ENCODE peak calls at places on chromosomes 3 and 15, in four cellular contexts. K, F, D and R are unnamed samples. For H3K4me1, the result is how much of the 10 kb centered on the place peaks cover.

GRCh38 chr3:183449391-183449790 is 21.0 kb upstream of the MCF2L2 start:
- DNase-seq in F (no peak), K (peak), D (no peak), R (peak)

GRCh38 chr15:60421544-60421943 is 23.8 kb upstream of the ANXA2 start:
- DNase-seq in F (no peak), K (no peak), D (no peak), R (no peak)

GRCh38 chr3:195241592-195242355 is 29.2 kb downstream of the XXYLT1 start:
- DNase-seq in F (no peak), K (peak), D (peak), R (no peak)

GRCh38 chr3:66378256-66378655 is 122.6 kb downstream of the LRIG1 start:
- DNase-seq in D (no peak), K (no peak), F (no peak), R (no peak)

GRCh38 chr3:112512320-112512719 is 13.0 kb upstream of the BTLA start:
- DNase-seq in F (no peak), D (no peak), K (no peak), R (no peak)

GRCh38 chr15:26971303-26972018 is 480 bp downstream of the GABRG3 start:
- DNase-seq in K (no peak), F (no peak), D (no peak), R (no peak)

GRCh38 chr15:91270747-91271146 is 170.7 kb downstream of the SV2B start:
- DNase-seq in F (no peak), D (no peak), K (no peak), R (no peak)

GRCh38 chr3:18770800-18771199 is 345.7 kb upstream of the SATB1 start:
- DNase-seq in F (peak), D (no peak), K (no peak), R (no peak)

GRCh38 chr3:197518794-197519451 is 36.8 kb downstream of the BDH1 start:
- DNase-seq in F (no peak), D (no peak), K (no peak), R (no peak)

GRCh38 chr3:24355806-24356205 is 138.8 kb downstream of the THRB start:
- DNase-seq in F (no peak), D (no peak), K (no peak), R (no peak)

GRCh38 chr3:45693941-45694521 is 4.8 kb downstream of the SACM1L start:
- DNase-seq in K (no peak), D (no peak), F (peak), R (no peak)

GRCh38 chr3:21722301-21722700 is 28.7 kb downstream of the ZNF385D start:
- DNase-seq in F (no peak), K (no peak), D (no peak), R (no peak)

GRCh38 chr3:106688463-106688862 is 688.8 kb upstream of the CCDC54 start:
- DNase-seq in F (no peak), D (no peak), K (no peak), R (no peak)

GRCh38 chr3:99321261-99321660 is 317.1 kb upstream of the COL8A1 start:
- DNase-seq in F (no peak), K (no peak), D (no peak), R (no peak)

GRCh38 chr3:14439501-14440167 is 37.2 kb downstream of the SLC6A6 start:
- DNase-seq in D (peak), F (no peak), K (peak), R (no peak)

GRCh38 chr3:187986514-187986934 is 167.4 kb upstream of the LPP start:
- DNase-seq in K (no peak), D (no peak), F (no peak), R (no peak)

GRCh38 chr3:194323785-194324735 is 27.1 kb downstream of the CPN2 start:
- DNase-seq in F (no peak), D (no peak), K (peak), R (peak)

GRCh38 chr3:57006949-57007419 is 53.5 kb upstream of the SPATA12 start:
- DNase-seq in D (no peak), K (no peak), F (no peak), R (no peak)

GRCh38 chr3:187291512-187292132 is at the start of gene MASP1:
- DNase-seq in K (peak), F (no peak), D (no peak), R (peak)

GRCh38 chr3:139113231-139113749 is 68.6 kb upstream of the PRR23C start:
- DNase-seq in F (no peak), K (no peak), D (no peak), R (no peak)

GRCh38 chr3:10594915-10595314 is 89.5 kb upstream of the ATP2B2 start:
- DNase-seq in D (no peak), F (peak), K (peak), R (no peak)

GRCh38 chr3:127694467-127695215 is 21.9 kb downstream of the ABTB1 start:
- DNase-seq in F (peak), K (no peak), D (peak), R (peak)

GRCh38 chr3:18872466-18872865 is 275.8 kb upstream of the KCNH8 start:
- DNase-seq in K (no peak), D (no peak), F (no peak), R (no peak)

DNA sequence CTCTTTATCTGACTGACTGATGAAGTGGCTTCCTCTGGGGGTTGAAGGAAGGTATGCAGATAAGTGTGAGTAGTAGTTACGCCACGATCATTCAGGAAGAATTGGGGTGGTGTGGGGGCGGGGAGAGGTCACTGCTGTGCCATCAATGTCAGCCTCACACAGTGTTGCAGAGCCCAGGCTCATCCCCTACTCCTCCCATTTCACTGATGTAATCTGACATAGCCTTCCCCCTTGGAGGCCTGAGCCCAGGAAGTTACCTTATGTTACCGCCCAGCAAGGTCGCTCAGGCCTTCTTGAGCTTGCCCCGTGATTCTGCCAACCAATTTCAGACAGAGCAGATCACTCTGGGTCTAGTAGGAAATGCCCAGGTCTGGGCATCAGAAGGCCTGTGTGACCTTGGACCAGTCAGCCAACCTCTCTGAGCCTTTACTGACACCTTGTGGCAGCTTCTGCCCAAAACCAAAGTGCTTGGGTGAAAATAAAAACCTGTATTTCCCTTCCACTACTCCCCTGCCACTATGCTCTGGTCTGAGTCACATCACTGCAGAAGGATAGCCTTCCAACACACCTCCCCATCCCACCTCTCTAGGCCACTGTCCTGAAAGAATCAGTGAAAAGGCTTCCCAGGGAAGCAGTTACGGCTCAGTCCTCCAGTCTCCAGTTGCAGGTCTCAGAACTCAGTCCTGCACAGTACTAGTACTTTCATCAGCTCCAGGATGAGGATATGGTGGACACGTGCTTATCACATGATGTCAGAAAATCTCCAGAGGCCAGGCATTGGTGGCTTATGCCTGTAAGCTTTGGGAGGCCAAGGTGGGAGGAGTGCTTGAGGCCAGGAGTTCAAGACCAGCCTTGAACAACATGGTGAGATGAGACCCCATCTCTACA is 28.1 kb upstream of the INSYN1 start:
- DNase-seq in D (no peak), K (no peak), F (peak), R (no peak)
- TF ChIP-seq CTCF in D (no peak), K (no peak), F (peak), R (no peak)

GRCh38 chr3:133954961-133955360 is 59.3 kb upstream of the RAB6B start:
- DNase-seq in F (no peak), K (no peak), D (no peak), R (no peak)

GRCh38 chr3:133955892-133956291 is 60.2 kb upstream of the RAB6B start:
- DNase-seq in D (no peak), F (no peak), K (no peak), R (no peak)

GRCh38 chr3:133956982-133957381 is 61.3 kb upstream of the RAB6B start:
- DNase-seq in F (no peak), D (no peak), K (no peak), R (no peak)

GRCh38 chr3:133956333-133956732 is 60.7 kb upstream of the RAB6B start:
- DNase-seq in K (peak), F (no peak), D (no peak), R (no peak)

DNA sequence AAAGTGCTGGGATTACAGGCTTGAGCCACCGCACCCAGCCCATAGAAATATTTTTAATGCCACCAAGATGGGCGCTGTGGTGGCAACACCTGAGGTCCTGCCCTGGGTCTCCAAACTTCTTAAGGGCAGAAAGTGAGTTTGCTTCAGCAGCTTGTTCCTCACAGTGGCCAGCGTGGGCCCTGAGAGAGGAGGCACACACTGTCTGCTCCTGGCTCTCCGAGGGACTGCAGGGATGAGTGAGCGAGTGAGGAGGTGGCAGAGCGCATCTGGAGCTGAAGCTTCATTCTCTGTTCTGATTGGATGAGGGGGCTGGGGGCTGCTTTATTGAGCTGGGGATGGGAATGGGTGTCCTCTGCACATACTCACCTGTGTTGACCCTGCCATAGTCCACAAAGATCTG is 57.6 kb upstream of the RAB6B start:
- DNase-seq in K (no peak), F (no peak), D (no peak), R (no peak)
- H3K4me1 ChIP-seq in K (under half), F (under half), D (under half), R (under half)

DNA sequence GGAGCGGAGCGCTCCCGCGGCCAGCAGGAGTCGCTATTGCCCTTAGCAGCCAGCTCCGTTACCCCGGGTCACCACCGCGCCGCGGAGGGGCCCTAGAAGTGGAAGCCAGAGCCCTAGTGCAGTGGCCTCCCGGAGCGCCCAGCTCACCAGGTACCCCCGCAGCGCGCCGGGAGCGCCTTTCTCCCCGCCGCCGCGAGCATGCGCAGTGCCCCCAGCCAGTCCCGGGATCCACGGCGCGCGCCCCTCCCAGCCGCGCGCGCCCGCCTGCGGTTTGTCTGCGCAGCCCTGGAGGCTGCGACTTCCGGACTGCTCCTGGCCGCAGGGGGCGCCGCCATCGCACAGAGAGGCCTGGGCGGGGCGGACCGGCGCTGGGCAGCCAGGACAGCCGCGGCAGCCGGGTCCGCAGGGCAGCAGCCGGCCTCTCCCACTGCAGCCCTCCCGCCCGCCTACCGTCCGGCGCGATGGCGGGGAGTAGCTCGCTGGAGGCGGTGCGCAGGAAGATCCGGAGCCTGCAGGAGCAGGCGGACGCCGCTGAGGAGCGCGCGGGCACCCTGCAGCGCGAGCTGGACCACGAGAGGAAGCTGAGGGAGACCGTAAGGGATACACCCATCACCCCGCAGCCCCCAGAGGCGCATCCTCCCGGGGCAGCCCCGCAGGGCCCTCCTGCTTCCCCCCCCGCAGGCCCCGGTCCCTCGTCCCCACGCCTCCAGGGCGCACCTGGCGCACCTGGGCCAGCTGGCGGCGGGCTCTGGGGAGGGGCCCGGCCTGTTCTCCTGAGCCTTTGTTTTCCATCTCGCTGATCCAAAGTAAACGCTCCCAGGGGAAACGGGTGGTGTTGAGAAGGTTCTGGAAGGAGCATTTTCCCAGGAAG is 5.8 kb downstream of the TPM1 start:
- DNase-seq in K (peak), D (peak), F (peak), R (peak)
- TF ChIP-seq CTCF in K (peak), D (peak), F (peak), R (peak)

DNA sequence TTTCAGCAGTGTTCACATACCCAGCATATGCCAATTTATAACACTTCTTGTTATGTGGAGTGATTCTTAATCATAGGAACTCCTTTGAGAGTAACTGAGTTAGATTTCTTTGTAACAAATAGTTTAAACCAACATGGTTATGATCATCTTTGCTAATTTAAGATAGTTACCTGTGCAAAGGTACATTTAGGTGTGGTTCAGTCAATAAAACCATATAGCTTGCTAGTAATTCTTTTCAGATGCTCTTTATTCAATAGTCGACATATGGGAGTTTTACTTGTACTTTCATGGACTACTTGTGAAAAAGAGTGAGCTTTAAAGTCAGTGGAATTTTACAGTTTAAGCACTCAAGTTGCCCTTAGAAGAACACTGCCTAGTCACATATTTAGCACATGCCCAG is 5.2 kb downstream of the DNAJC13 start:
- DNase-seq in F (no peak), D (no peak), K (no peak), R (no peak)
- H3K4me1 ChIP-seq in F (under half), D (under half), K (under half), R (under half)

GRCh38 chr3:155354658-155355057 is 61.2 kb upstream of the STRIT1 start:
- DNase-seq in D (no peak), K (no peak), F (no peak), R (no peak)

GRCh38 chr3:155347901-155348300 is 54.4 kb upstream of the STRIT1 start:
- DNase-seq in F (no peak), D (no peak), K (no peak), R (no peak)

GRCh38 chr3:155356594-155357370 is 63.3 kb upstream of the STRIT1 start:
- DNase-seq in F (no peak), D (no peak), K (no peak), R (no peak)

GRCh38 chr3:155352900-155353490 is 59.5 kb upstream of the STRIT1 start:
- DNase-seq in F (peak), D (no peak), K (no peak), R (no peak)
- TF ChIP-seq CTCF in F (peak), D (peak), K (peak), R (no peak)

GRCh38 chr15:55708720-55709119 is 34.2 kb downstream of the PRTG start:
- DNase-seq in D (no peak), K (no peak), F (no peak), R (no peak)

GRCh38 chr15:55710286-55710685 is 32.7 kb downstream of the PRTG start:
- DNase-seq in F (no peak), K (no peak), D (no peak), R (no peak)

GRCh38 chr15:55707985-55708384 is 35.0 kb downstream of the PRTG start:
- DNase-seq in F (no peak), K (no peak), D (no peak), R (no peak)

GRCh38 chr15:55707523-55707922 is 35.4 kb downstream of the PRTG start:
- DNase-seq in F (no peak), D (no peak), K (no peak), R (no peak)

DNA sequence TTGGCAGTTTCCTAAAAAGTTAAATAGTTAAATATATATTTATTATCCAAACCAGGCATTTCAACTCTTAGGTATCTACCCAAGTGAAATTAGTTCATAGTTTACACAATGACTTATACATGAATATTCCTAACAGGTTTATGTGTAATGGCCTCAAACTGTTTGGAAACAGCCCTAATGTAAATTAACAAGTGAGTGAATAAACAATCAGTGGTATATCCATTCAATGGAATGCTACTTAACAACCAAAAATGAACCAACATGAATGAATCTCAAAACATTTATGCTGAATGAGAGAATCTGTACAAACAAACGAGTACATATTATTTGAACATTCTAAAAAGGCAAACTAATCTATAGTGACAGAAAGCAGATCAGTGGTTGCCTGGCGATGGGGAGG is 33.5 kb downstream of the PRTG start:
- DNase-seq in D (no peak), F (no peak), K (no peak), R (no peak)
- H3K4me1 ChIP-seq in D (under half), F (under half), K (under half), R (under half)

DNA sequence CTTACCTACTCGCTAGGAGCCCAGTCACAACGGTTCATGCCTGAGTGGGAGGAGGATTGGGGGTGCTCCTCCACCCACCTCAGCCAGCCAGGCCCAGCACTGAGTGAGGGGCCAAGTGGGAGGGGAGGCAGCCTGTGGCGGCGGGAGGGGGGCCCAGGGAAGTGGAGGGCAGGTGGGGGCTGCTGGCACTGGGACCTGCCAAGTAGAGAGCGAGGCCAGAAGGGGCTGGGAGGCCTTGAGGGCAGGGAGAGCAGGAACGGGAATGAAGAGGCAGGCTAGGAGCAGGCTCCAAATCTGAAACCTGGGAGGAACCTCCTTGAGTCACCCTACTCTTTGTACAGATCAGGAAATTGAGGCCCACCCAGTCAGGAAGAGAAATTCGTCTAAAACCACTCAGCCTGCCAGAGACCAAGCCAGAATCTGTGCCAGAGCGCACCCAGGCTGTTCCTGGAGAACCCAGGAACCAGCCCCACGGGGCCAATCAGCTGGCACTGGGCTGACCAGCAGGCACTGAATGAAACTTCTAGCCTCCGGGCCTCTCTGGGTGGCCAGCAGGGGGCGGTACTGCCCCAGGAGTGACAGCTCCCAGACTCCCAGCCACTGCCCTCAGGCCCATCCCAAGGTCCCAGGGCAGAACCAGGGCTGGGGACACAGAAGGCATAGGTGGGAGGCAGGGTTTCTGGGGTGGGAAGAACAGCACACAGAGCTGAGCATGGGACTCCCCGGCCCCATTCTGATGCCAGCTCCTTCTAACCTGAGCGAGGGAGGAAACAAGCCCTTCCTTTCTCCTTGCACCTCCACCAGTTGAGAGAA is 14.8 kb upstream of the CYP11A1 start:
- DNase-seq in F (peak), D (peak), K (peak), R (peak)
- TF ChIP-seq CTCF in F (peak), D (peak), K (peak), R (peak)

DNA sequence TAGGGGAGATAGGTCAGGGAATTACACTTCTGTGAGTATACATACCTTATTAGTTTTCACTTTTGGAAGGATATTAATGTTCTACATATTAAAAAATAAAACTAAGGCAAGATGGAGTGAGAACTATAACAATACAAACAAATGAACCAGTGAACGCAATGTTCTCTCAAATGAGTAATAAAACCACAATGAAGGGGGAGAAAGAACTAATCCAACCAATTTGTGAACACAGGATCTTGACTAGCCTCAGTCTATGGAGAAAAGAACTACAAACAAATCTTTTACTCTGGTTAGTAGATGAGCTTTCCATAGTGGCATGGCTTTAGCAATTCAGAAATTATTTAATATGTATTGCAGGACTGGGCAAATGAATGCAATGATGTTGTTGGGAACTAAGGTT is 26.9 kb upstream of the ATOSA start:
- DNase-seq in D (no peak), K (no peak), F (no peak), R (no peak)
- H3K4me1 ChIP-seq in D (under half), K (under half), F (under half), R (under half)

GRCh38 chr15:44129911-44130310 is 65.2 kb downstream of the FRMD5 start:
- DNase-seq in D (no peak), F (no peak), K (no peak), R (no peak)

GRCh38 chr15:44125879-44126278 is 69.2 kb downstream of the FRMD5 start:
- DNase-seq in F (no peak), K (no peak), D (no peak), R (no peak)

GRCh38 chr15:44128443-44128842 is 66.6 kb downstream of the FRMD5 start:
- DNase-seq in F (no peak), K (no peak), D (no peak), R (no peak)

GRCh38 chr15:44132057-44132456 is 63.0 kb downstream of the FRMD5 start:
- DNase-seq in K (no peak), F (no peak), D (no peak), R (no peak)

GRCh38 chr15:44130778-44131177 is 64.3 kb downstream of the FRMD5 start:
- DNase-seq in D (no peak), K (no peak), F (peak), R (no peak)
- TF ChIP-seq CTCF in D (no peak), K (no peak), F (no peak), R (no peak)